ENCODE peak calls at places on chromosomes 7 and 10, in nine cellular contexts. W is upper lobe of right lung, S is breast epithelium, U is GM12865, G is heart left ventricle, H is IMR-90, D is astrocyte of the spinal cord, Q is fibroblast of mammary gland, K is fibroblast of lung. N is an unnamed sample.

GRCh38 chr10:95728535-95728934 is 27.4 kb upstream of the ENTPD1 start:
- DNase-seq in G (no peak), S (no peak), U (no peak), W (no peak), K (no peak), Q (peak), H (peak), D (peak), N (no peak)

GRCh38 chr10:96380821-96381220 is 22.0 kb upstream of the OPALIN start:
- DNase-seq in G (no peak), K (peak), D (no peak), U (no peak), S (no peak), H (no peak), Q (peak), W (no peak), N (no peak)

GRCh38 chr7:142842251-142842766 is 12.6 kb upstream of the EPHB6 start:
- DNase-seq in U (no peak), H (no peak), S (no peak), K (no peak), G (no peak), Q (no peak), W (no peak), D (no peak), N (no peak)

GRCh38 chr7:18974803-18975202 is 142.6 kb downstream of the TWIST1 start:
- DNase-seq in D (peak), S (no peak), U (no peak), H (peak), K (peak), Q (peak), G (no peak), W (no peak), N (no peak)

GRCh38 chr7:64849250-64849923 is 53.7 kb upstream of the ZNF273 start:
- DNase-seq in Q (peak), S (no peak), W (no peak), K (peak), D (no peak), H (peak), G (no peak), U (no peak), N (no peak)

GRCh38 chr10:3048114-3049019 is 19.0 kb upstream of the PFKP start:
- DNase-seq in G (no peak), Q (peak), D (peak), U (no peak), K (peak), W (no peak), H (peak), S (no peak), N (no peak)

GRCh38 chr7:31398815-31399214 is 58.3 kb upstream of the NEUROD6 start:
- DNase-seq in Q (no peak), U (peak), S (no peak), H (no peak), G (no peak), W (no peak), D (no peak), K (no peak), N (no peak)

GRCh38 chr10:43390791-43391190 is 18.2 kb downstream of the HNRNPF start:
- DNase-seq in K (peak), D (peak), H (peak), G (no peak), Q (peak), W (no peak), U (no peak), S (no peak), N (no peak)

GRCh38 chr7:108372601-108373000 is 83.6 kb downstream of the NRCAM start:
- DNase-seq in D (no peak), S (no peak), K (peak), G (no peak), W (no peak), U (no peak), H (no peak), Q (peak), N (no peak)

GRCh38 chr10:132447446-132448247 is 50.6 kb downstream of the PWWP2B start:
- DNase-seq in W (peak), H (peak), K (peak), D (peak), Q (peak), S (peak), G (no peak), U (no peak), N (no peak)

GRCh38 chr10:33720161-33720560 is 385.7 kb upstream of the NRP1 start:
- DNase-seq in D (no peak), K (no peak), Q (no peak), W (no peak), S (no peak), H (no peak), U (no peak), G (no peak), N (no peak)

GRCh38 chr7:13050703-13051102 is 363.3 kb downstream of the ARL4A start:
- DNase-seq in G (no peak), U (no peak), W (no peak), S (no peak), Q (peak), H (peak), K (peak), D (peak), N (no peak)

GRCh38 chr7:155223503-155223902 is 74.2 kb upstream of the INSIG1 start:
- DNase-seq in W (no peak), S (no peak), D (no peak), K (no peak), U (no peak), G (no peak), Q (no peak), H (no peak), N (no peak)

GRCh38 chr7:121519548-121520521 is 123.7 kb upstream of the FAM3C start:
- DNase-seq in H (no peak), Q (peak), U (peak), W (no peak), S (no peak), G (peak), D (peak), K (no peak), N (peak)

GRCh38 chr10:1420663-1421362 is 316.5 kb downstream of the ADARB2 start:
- DNase-seq in U (peak), H (no peak), Q (no peak), K (no peak), W (peak), S (peak), G (no peak), D (no peak), N (peak)

GRCh38 chr10:58781873-58782488 is 269.3 kb downstream of the BICC1 start:
- DNase-seq in W (no peak), Q (peak), K (peak), G (no peak), S (no peak), D (peak), U (peak), H (peak), N (peak)

GRCh38 chr7:13259908-13260307 is 572.5 kb downstream of the ARL4A start:
- DNase-seq in U (no peak), K (no peak), W (no peak), G (no peak), H (no peak), S (no peak), D (no peak), Q (no peak), N (no peak)

GRCh38 chr10:47371629-47372485 is 12.2 kb downstream of the ZNF488 start:
- DNase-seq in H (no peak), K (no peak), S (no peak), G (no peak), Q (no peak), U (no peak), D (peak), W (no peak), N (no peak)

GRCh38 chr7:22980422-22980821 is 33.5 kb downstream of the HYCC1 start:
- DNase-seq in K (peak), S (no peak), Q (peak), D (peak), U (no peak), H (peak), W (no peak), G (no peak), N (no peak)

GRCh38 chr10:100146875-100147665 is 38.8 kb downstream of the ERLIN1 start:
- DNase-seq in H (no peak), D (no peak), K (no peak), S (no peak), G (no peak), W (no peak), U (no peak), Q (peak), N (no peak)

GRCh38 chr7:37031571-37032257 is 307.4 kb upstream of the AOAH start:
- DNase-seq in Q (peak), U (no peak), H (peak), D (peak), K (peak), W (peak), S (peak), G (peak), N (no peak)

GRCh38 chr10:102635377-102635776 is 8.9 kb upstream of the TRIM8 start:
- DNase-seq in U (no peak), S (no peak), Q (no peak), H (no peak), W (no peak), D (no peak), G (no peak), K (no peak), N (no peak)

GRCh38 chr7:158174947-158175346 is 412.7 kb downstream of the PTPRN2 start:
- DNase-seq in S (no peak), K (no peak), U (no peak), Q (no peak), G (no peak), D (no peak), W (no peak), H (no peak), N (no peak)

GRCh38 chr10:47091421-47091820 is 180.2 kb downstream of the PTPN20 start:
- DNase-seq in G (no peak), U (no peak), D (no peak), W (no peak), H (no peak), Q (no peak), K (no peak), S (no peak), N (no peak)

GRCh38 chr10:96740579-96741281 is 20.4 kb upstream of the PIK3AP1 start:
- DNase-seq in W (peak), H (no peak), S (no peak), Q (no peak), U (no peak), G (peak), K (no peak), D (no peak), N (no peak)

GRCh38 chr7:104207348-104207730 is 474 bp downstream of the ORC5 start:
- DNase-seq in K (peak), Q (peak), G (no peak), U (peak), H (peak), W (no peak), D (peak), S (no peak), N (peak)

GRCh38 chr7:149817836-149818535 is 20.2 kb upstream of the ZNF862 start:
- DNase-seq in U (no peak), H (no peak), G (no peak), Q (no peak), W (no peak), S (no peak), D (no peak), K (no peak), N (no peak)

GRCh38 chr7:76354516-76354915 is 4.3 kb downstream of the YWHAG start:
- DNase-seq in W (no peak), U (no peak), S (no peak), H (no peak), D (no peak), Q (no peak), K (no peak), G (no peak), N (no peak)

GRCh38 chr10:99536400-99537254 is 3.9 kb downstream of the NKX2-3 start:
- DNase-seq in H (no peak), K (no peak), D (no peak), U (no peak), W (no peak), Q (no peak), G (no peak), S (no peak), N (peak)

GRCh38 chr10:51103818-51104217 is 29.5 kb downstream of the PRKG1 start:
- DNase-seq in S (no peak), U (no peak), W (no peak), G (no peak), Q (peak), K (no peak), H (peak), D (no peak), N (no peak)

GRCh38 chr7:104805449-104806317 is 208.3 kb upstream of the KMT2E start:
- DNase-seq in S (no peak), G (no peak), K (no peak), H (no peak), Q (no peak), W (no peak), U (no peak), D (no peak), N (no peak)

GRCh38 chr7:77866791-77867190 is 68.2 kb downstream of the PHTF2 start:
- DNase-seq in U (no peak), K (peak), W (no peak), Q (peak), D (peak), H (peak), G (no peak), S (no peak), N (no peak)

GRCh38 chr7:27834179-27834921 is 94.4 kb downstream of the TAX1BP1 start:
- DNase-seq in U (no peak), H (no peak), K (no peak), D (no peak), S (no peak), W (no peak), G (peak), Q (no peak), N (no peak)

GRCh38 chr10:60340973-60341372 is 48.7 kb downstream of the ANK3 start:
- DNase-seq in H (no peak), U (no peak), D (no peak), G (no peak), Q (peak), W (no peak), K (no peak), S (no peak), N (no peak)

GRCh38 chr7:93757421-93757820 is 133.1 kb downstream of the TFPI2 start:
- DNase-seq in U (no peak), W (no peak), S (no peak), H (no peak), G (no peak), K (peak), Q (peak), D (peak), N (no peak)
- TF ChIP-seq CTCF in U (no peak), W (no peak), S (no peak), H (no peak), G (no peak), K (no peak), Q (no peak), D (no peak), N (no peak)

DNA sequence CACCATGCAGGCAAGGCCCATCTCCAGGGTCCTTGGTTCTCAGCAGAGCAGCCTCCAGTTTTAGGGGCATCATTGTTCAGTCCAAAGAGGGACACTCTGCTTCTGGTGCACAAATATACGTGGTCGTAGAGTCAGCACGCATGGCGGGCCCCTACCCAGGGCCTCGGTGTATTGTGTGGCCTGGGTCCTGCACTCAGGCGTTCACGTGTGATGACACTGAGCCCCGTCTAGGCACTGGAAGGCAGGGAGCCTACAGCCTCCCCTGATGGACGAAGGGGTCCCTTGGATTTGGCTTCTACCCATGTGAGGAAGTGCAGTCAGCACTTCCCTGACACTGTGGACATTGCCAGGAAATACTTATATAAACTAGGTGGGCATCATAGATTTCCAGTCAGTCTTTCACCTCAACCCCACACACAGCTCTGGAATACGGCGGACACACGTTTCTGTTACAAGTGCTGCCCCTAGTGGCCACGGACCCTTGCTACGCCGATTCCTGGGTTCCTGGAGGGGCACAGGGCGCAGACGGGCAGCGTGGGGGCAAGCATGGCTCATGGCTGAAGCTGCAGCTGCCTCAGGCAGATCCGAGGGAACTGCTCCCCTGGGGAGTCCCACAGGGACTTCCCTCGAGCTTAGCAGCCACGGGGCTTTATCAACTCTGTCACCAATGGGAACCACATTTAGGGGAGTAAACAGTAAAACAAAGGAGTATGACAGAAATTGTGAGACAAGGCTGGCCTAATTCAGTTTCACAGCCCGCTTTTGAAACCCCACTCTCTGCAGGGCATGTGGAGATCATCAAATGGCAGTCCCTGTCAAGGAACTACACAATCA is 25.4 kb downstream of the AIFM2 start:
- DNase-seq in W (no peak), K (peak), U (peak), H (no peak), Q (no peak), D (no peak), G (no peak), S (no peak), N (peak)
- TF ChIP-seq CTCF in W (peak), K (peak), U (peak), H (peak), Q (peak), D (peak), G (no peak), S (no peak), N (peak)

GRCh38 chr10:29408847-29409240 is 120.0 kb downstream of the LYZL1 start:
- DNase-seq in Q (peak), U (no peak), G (no peak), S (no peak), D (no peak), K (no peak), H (no peak), W (no peak), N (no peak)

GRCh38 chr10:29403208-29403607 is 114.3 kb downstream of the LYZL1 start:
- DNase-seq in S (no peak), H (no peak), Q (no peak), K (no peak), D (no peak), U (no peak), G (no peak), W (no peak), N (no peak)

GRCh38 chr10:29409241-29410051 is 120.6 kb downstream of the LYZL1 start:
- DNase-seq in H (peak), G (peak), D (peak), K (peak), U (peak), Q (peak), S (peak), W (peak), N (peak)

GRCh38 chr10:29411666-29412335 is 122.9 kb downstream of the LYZL1 start:
- DNase-seq in U (no peak), S (no peak), Q (no peak), H (no peak), K (no peak), G (no peak), D (no peak), W (no peak), N (no peak)

DNA sequence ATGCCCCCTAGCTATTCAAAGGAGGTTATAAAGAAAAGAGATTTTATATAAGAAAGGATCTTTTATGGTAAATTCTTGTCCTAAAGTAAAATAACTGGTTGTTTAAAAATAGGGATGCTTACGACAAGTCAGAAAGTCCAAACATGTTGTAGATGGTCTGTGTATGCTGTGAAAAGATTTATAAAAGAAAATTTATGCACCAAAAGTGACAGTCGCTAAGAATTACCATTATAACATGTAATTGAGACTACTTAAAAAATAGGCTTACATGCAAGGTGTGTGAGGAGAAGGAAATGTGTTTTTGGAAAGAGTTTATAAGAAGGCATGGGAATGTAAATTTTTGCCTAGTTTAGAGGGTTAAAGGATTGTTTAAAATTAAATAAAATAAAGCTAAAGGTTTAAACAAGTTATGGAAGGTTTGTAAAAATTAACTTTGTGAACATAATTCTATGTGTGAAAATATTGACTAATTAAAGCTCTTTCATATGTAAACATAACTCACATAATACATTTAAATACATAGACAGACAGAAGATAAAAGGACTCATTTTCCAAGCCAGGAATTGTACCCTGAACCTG is 118.5 kb downstream of the LYZL1 start:
- DNase-seq in S (no peak), K (peak), Q (peak), H (no peak), G (no peak), U (no peak), W (no peak), D (peak), N (no peak)
- TF ChIP-seq CTCF in S (no peak), K (no peak), Q (no peak), H (no peak), G (no peak), U (no peak), W (no peak), D (no peak), N (no peak)

GRCh38 chr10:115572740-115573455 is 479.7 kb downstream of the ATRNL1 start:
- DNase-seq in K (no peak), D (no peak), S (no peak), U (peak), W (no peak), Q (no peak), G (no peak), H (no peak), N (no peak)
- TF ChIP-seq CTCF in K (no peak), D (peak), S (no peak), U (peak), W (peak), Q (peak), G (no peak), H (no peak), N (peak)

DNA sequence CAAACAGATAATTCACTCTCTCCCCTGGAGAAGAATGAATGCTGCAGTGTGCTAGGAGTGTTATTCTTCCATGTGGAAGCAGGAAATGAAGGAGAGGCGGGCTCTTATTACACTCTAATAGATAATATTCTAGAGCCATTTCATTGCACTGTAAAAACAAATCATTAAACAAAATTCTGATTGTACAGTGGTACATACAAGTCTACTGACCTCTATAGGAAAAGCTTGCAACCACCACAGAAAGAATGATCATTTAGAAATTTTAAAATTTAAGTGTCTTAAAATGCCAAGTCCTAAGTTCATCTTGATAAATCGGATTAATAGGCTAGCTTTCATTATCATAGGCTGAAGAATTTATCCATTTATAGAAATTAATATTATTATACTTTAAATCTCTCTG is 960.3 kb upstream of the LRRN3 start:
- DNase-seq in H (peak), G (no peak), Q (no peak), W (no peak), S (no peak), D (peak), U (no peak), K (no peak), N (no peak)
- TF ChIP-seq CTCF in H (peak), G (no peak), Q (no peak), W (no peak), S (no peak), D (peak), U (peak), K (no peak), N (no peak)

GRCh38 chr10:101495324-101495925 is 92.6 kb downstream of the POLL start:
- DNase-seq in U (peak), S (no peak), Q (peak), K (no peak), W (no peak), G (no peak), H (peak), D (no peak), N (no peak)
- TF ChIP-seq CTCF in U (peak), S (no peak), Q (peak), K (no peak), W (peak), G (no peak), H (peak), D (peak), N (no peak)

DNA sequence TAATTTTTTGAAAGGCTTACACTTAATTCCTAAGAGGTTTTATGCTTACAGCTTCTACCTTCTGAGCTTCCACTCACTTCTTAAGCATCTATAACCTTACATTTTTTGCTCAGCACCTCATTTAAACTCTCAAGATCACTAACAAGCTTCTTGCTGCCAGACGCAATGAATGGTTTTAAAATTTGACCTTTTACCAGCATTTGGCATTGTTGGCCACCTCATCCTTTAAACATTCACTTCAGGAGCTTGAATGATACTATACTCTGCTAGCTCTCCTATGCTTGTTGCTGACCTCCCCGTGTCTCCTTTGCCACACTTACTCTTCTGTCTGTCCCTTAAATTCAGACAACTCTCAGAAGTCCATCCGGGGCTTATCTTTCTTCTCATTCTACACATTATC is 37.7 kb upstream of the ODAD2 start:
- DNase-seq in G (no peak), U (no peak), K (peak), W (no peak), Q (peak), S (no peak), H (peak), D (peak), N (no peak)
- TF ChIP-seq CTCF in G (no peak), U (no peak), K (no peak), W (no peak), Q (no peak), S (no peak), H (no peak), D (no peak), N (no peak)